ENCODE peak calls at places on chromosome 3, in eight cellular contexts. C is sigmoid colon; P is progenitor cell of endocrine pancreas; B is fibroblast of villous mesenchyme; J is amygdala; X is NCI-H524; Y is CD4-positive, CD25-positive, alpha-beta regulatory T cell; H is tibial nerve. O is an unnamed sample.
A peak's percentile ranks its signal among the peaks of the same experiment; 100 is the strongest.

GRCh38 chr3:131794766-131795381 is 239.9 kb downstream of the CPNE4 start:
- DNase-seq in X (peak; percentile 73), H (no peak), C (no peak), Y (no peak), J (no peak), P (peak; percentile 11), B (peak; percentile 67), O (peak; percentile 29)

GRCh38 chr3:102235679-102236078 is 199.1 kb upstream of the ZPLD1 start:
- DNase-seq in J (no peak), H (no peak), Y (peak; percentile 6), B (no peak), X (peak; percentile 24), P (no peak), C (no peak), O (no peak)

GRCh38 chr3:131374741-131375140 is 6.8 kb upstream of the NUDT16 start:
- DNase-seq in P (no peak), Y (no peak), H (no peak), X (no peak), J (no peak), C (no peak), B (no peak), O (no peak)

GRCh38 chr3:72678380-72678779 is 169.9 kb downstream of the SHQ1 start:
- DNase-seq in C (no peak), Y (no peak), J (no peak), B (no peak), P (no peak), X (no peak), H (no peak), O (no peak)

GRCh38 chr3:146589899-146590508 is 15.1 kb downstream of the PLSCR5 start:
- DNase-seq in C (no peak), X (peak; percentile 73), P (no peak), B (peak; percentile 56), H (no peak), Y (no peak), J (no peak), O (no peak)

GRCh38 chr3:135514064-135514455 is 451.5 kb upstream of the PPP2R3A start:
- DNase-seq in B (no peak), Y (no peak), C (no peak), P (no peak), J (no peak), H (no peak), X (no peak), O (no peak)

GRCh38 chr3:118629821-118630220 is 404.8 kb downstream of the IGSF11 start:
- DNase-seq in J (no peak), B (no peak), Y (no peak), H (no peak), X (no peak), C (no peak), P (no peak), O (no peak)

GRCh38 chr3:18988619-18989229 is 159.6 kb upstream of the KCNH8 start:
- DNase-seq in B (peak; percentile 6), X (peak; percentile 70), C (no peak), H (no peak), Y (no peak), J (no peak), P (no peak), O (peak; percentile 32)

GRCh38 chr3:76566211-76566534 is 473.7 kb upstream of the ROBO2 start:
- DNase-seq in H (no peak), P (no peak), X (no peak), B (no peak), C (no peak), Y (no peak), J (no peak), O (no peak)

GRCh38 chr3:87691109-87691508 is 367.7 kb downstream of the CGGBP1 start:
- DNase-seq in P (no peak), C (no peak), X (no peak), B (no peak), Y (no peak), J (no peak), H (no peak), O (no peak)

GRCh38 chr3:97265237-97266005 is 451.0 kb downstream of the EPHA6 start:
- DNase-seq in X (no peak), J (no peak), H (no peak), C (no peak), Y (no peak), B (no peak), P (no peak), O (no peak)

GRCh38 chr3:54891540-54891897 is 36.3 kb downstream of the LRTM1 start:
- DNase-seq in J (peak; percentile 32), B (peak; percentile 95), P (no peak), C (peak; percentile 94), Y (no peak), H (peak; percentile 56), X (no peak), O (no peak)

GRCh38 chr3:123419850-123420292 is 29.0 kb downstream of the ADCY5 start:
- DNase-seq in C (peak; percentile 91), P (no peak), X (no peak), H (no peak), B (no peak), Y (no peak), J (peak; percentile 32), O (no peak)

GRCh38 chr3:37243811-37244748 is 69.7 kb upstream of the LRRFIP2 start:
- DNase-seq in H (peak; percentile 59), P (peak; percentile 30), X (peak; percentile 43), Y (peak; percentile 11), J (peak; percentile 27), B (peak; percentile 88), C (peak; percentile 92), O (no peak)

GRCh38 chr3:151265866-151266265 is 12.5 kb downstream of the P2RY14 start:
- DNase-seq in B (no peak), H (no peak), X (no peak), C (no peak), J (no peak), P (no peak), Y (no peak), O (no peak)

GRCh38 chr3:72311425-72311824 is 526.5 kb upstream of the PROK2 start:
- DNase-seq in H (no peak), X (no peak), C (no peak), J (no peak), P (no peak), B (peak; percentile 19), Y (no peak), O (no peak)

GRCh38 chr3:136068708-136069107 is 103.2 kb downstream of the PPP2R3A start:
- DNase-seq in C (no peak), Y (no peak), H (no peak), B (peak; percentile 32), J (no peak), X (no peak), P (no peak), O (no peak)

GRCh38 chr3:149767720-149768119 is 15.4 kb upstream of the COMMD2 start:
- DNase-seq in Y (no peak), P (no peak), C (no peak), J (peak; percentile 62), H (no peak), X (no peak), B (no peak), O (no peak)

GRCh38 chr3:171116802-171117395 is 90.4 kb upstream of the SLC2A2 start:
- DNase-seq in J (no peak), H (no peak), P (no peak), Y (no peak), X (no peak), C (no peak), B (no peak), O (no peak)

GRCh38 chr3:4043867-4044575 is 244.8 kb downstream of the LRRN1 start:
- DNase-seq in H (no peak), P (no peak), Y (no peak), X (no peak), C (no peak), J (no peak), B (no peak), O (no peak)